ENCODE peak calls at places on chromosomes 12 and 14, in eight cellular contexts. One of them, this sample, is unnamed.

GRCh38 chr12:126762150-126762549 is 1504.8 kb upstream of the TMEM132C start:
- DNase-seq in neural progenitor cell: no peak
- DNase-seq in PC-3: no peak
- DNase-seq in GM23338: no peak
- DNase-seq in MM.1S: no peak
- DNase-seq in hepatocyte: no peak
- DNase-seq in SK-N-SH: no peak
- DNase-seq in GM23248: no peak
- DNase-seq in this sample: no peak

GRCh38 chr12:120019942-120020341 is 30.9 kb downstream of the BICDL1 start:
- DNase-seq in GM23338: no peak
- DNase-seq in PC-3: no peak
- DNase-seq in GM23248: no peak
- DNase-seq in neural progenitor cell: no peak
- DNase-seq in SK-N-SH: no peak
- DNase-seq in hepatocyte: no peak
- DNase-seq in MM.1S: no peak
- DNase-seq in this sample: no peak

GRCh38 chr12:78290606-78291345 is 460.1 kb downstream of the NAV3 start:
- DNase-seq in PC-3: peak; percentile 76
- DNase-seq in GM23248: peak; percentile 96
- DNase-seq in GM23338: no peak
- DNase-seq in hepatocyte: peak; percentile 11
- DNase-seq in MM.1S: no peak
- DNase-seq in neural progenitor cell: no peak
- DNase-seq in SK-N-SH: no peak
- DNase-seq in this sample: no peak

GRCh38 chr12:124109760-124110159 is 136.7 kb downstream of the ZNF664 start:
- DNase-seq in neural progenitor cell: peak; percentile 43
- DNase-seq in SK-N-SH: peak; percentile 57
- DNase-seq in MM.1S: peak; percentile 66
- DNase-seq in hepatocyte: no peak
- DNase-seq in GM23338: peak; percentile 94
- DNase-seq in PC-3: peak; percentile 45
- DNase-seq in GM23248: peak; percentile 34
- DNase-seq in this sample: peak; percentile 73

GRCh38 chr12:113333877-113334785 is 778 bp downstream of the SLC8B1 start:
- DNase-seq in neural progenitor cell: no peak
- DNase-seq in PC-3: peak; percentile 35
- DNase-seq in hepatocyte: no peak
- DNase-seq in GM23248: peak; percentile 21
- DNase-seq in MM.1S: peak; percentile 7
- DNase-seq in SK-N-SH: no peak
- DNase-seq in GM23338: no peak
- DNase-seq in this sample: peak; percentile 58

GRCh38 chr14:75977544-75977943 is 4.3 kb downstream of the TGFB3 start:
- DNase-seq in GM23338: no peak
- DNase-seq in neural progenitor cell: no peak
- DNase-seq in GM23248: peak; percentile 27
- DNase-seq in hepatocyte: no peak
- DNase-seq in PC-3: no peak
- DNase-seq in MM.1S: no peak
- DNase-seq in SK-N-SH: no peak
- DNase-seq in this sample: no peak

GRCh38 chr12:94326727-94327126 is 132.9 kb downstream of the CEP83 start:
- DNase-seq in hepatocyte: no peak
- DNase-seq in PC-3: peak; percentile 70
- DNase-seq in GM23338: no peak
- DNase-seq in SK-N-SH: no peak
- DNase-seq in neural progenitor cell: no peak
- DNase-seq in MM.1S: no peak
- DNase-seq in GM23248: peak; percentile 88
- DNase-seq in this sample: no peak

GRCh38 chr12:58346032-58346632 is 404.8 kb downstream of the ATP23 start:
- DNase-seq in SK-N-SH: peak; percentile 25
- DNase-seq in MM.1S: peak; percentile 49
- DNase-seq in hepatocyte: peak; percentile 55
- DNase-seq in GM23338: peak; percentile 70
- DNase-seq in GM23248: peak; percentile 69
- DNase-seq in neural progenitor cell: peak; percentile 36
- DNase-seq in PC-3: peak; percentile 79
- DNase-seq in this sample: peak; percentile 45

GRCh38 chr12:133080051-133080618 is 588 bp upstream of the ZNF140 start:
- DNase-seq in GM23248: peak; percentile 99
- DNase-seq in PC-3: peak; percentile 56
- DNase-seq in SK-N-SH: peak; percentile 80
- DNase-seq in hepatocyte: peak; percentile 99
- DNase-seq in neural progenitor cell: peak; percentile 99
- DNase-seq in MM.1S: peak; percentile 93
- DNase-seq in GM23338: peak; percentile 99
- DNase-seq in this sample: peak; percentile 99

GRCh38 chr12:108381793-108382436 is 42.8 kb upstream of the CMKLR1 start:
- DNase-seq in GM23248: peak; percentile 53
- DNase-seq in SK-N-SH: no peak
- DNase-seq in PC-3: peak; percentile 35
- DNase-seq in GM23338: peak; percentile 68
- DNase-seq in hepatocyte: peak; percentile 53
- DNase-seq in neural progenitor cell: peak; percentile 84
- DNase-seq in MM.1S: peak; percentile 23
- DNase-seq in this sample: no peak

GRCh38 chr12:33310471-33310870 is 129.1 kb downstream of the SYT10 start:
- DNase-seq in GM23248: no peak
- DNase-seq in GM23338: no peak
- DNase-seq in PC-3: no peak
- DNase-seq in neural progenitor cell: no peak
- DNase-seq in MM.1S: no peak
- DNase-seq in hepatocyte: no peak
- DNase-seq in SK-N-SH: no peak
- DNase-seq in this sample: no peak

GRCh38 chr12:124720687-124721500 is 142.8 kb downstream of the SCARB1 start:
- DNase-seq in MM.1S: no peak
- DNase-seq in hepatocyte: peak; percentile 67
- DNase-seq in neural progenitor cell: no peak
- DNase-seq in GM23248: peak; percentile 77
- DNase-seq in PC-3: peak; percentile 64
- DNase-seq in SK-N-SH: peak; percentile 83
- DNase-seq in GM23338: no peak
- DNase-seq in this sample: no peak

GRCh38 chr12:78338054-78338785 is 507.5 kb downstream of the NAV3 start:
- DNase-seq in SK-N-SH: no peak
- DNase-seq in neural progenitor cell: no peak
- DNase-seq in GM23338: no peak
- DNase-seq in MM.1S: no peak
- DNase-seq in PC-3: no peak
- DNase-seq in hepatocyte: no peak
- DNase-seq in GM23248: no peak
- DNase-seq in this sample: no peak

GRCh38 chr14:92105845-92106094 is 612 bp downstream of the ATXN3 start:
- DNase-seq in MM.1S: no peak
- DNase-seq in hepatocyte: peak; percentile 43
- DNase-seq in PC-3: peak; percentile 41
- DNase-seq in neural progenitor cell: no peak
- DNase-seq in SK-N-SH: no peak
- DNase-seq in GM23338: no peak
- DNase-seq in GM23248: peak; percentile 77
- DNase-seq in this sample: peak; percentile 43

GRCh38 chr14:30243805-30244204 is 315.2 kb upstream of the G2E3 start:
- DNase-seq in SK-N-SH: no peak
- DNase-seq in hepatocyte: no peak
- DNase-seq in PC-3: peak; percentile 94
- DNase-seq in GM23248: peak; percentile 82
- DNase-seq in GM23338: no peak
- DNase-seq in MM.1S: no peak
- DNase-seq in neural progenitor cell: no peak
- DNase-seq in this sample: no peak

GRCh38 chr14:80933282-80933681 is 8.3 kb downstream of the CEP128 start:
- DNase-seq in neural progenitor cell: no peak
- DNase-seq in PC-3: no peak
- DNase-seq in MM.1S: no peak
- DNase-seq in GM23248: no peak
- DNase-seq in hepatocyte: no peak
- DNase-seq in SK-N-SH: no peak
- DNase-seq in GM23338: no peak
- DNase-seq in this sample: no peak

GRCh38 chr14:90382491-90383125 is 14.2 kb upstream of the CALM1 start:
- DNase-seq in MM.1S: peak; percentile 39
- DNase-seq in GM23248: peak; percentile 93
- DNase-seq in PC-3: peak; percentile 67
- DNase-seq in hepatocyte: peak; percentile 88
- DNase-seq in GM23338: peak; percentile 76
- DNase-seq in SK-N-SH: peak; percentile 24
- DNase-seq in neural progenitor cell: peak; percentile 78
- DNase-seq in this sample: peak; percentile 54

GRCh38 chr12:25997401-25997973 is 39.0 kb downstream of the RASSF8 start:
- DNase-seq in neural progenitor cell: peak; percentile 41
- DNase-seq in GM23338: peak; percentile 91
- DNase-seq in hepatocyte: no peak
- DNase-seq in SK-N-SH: no peak
- DNase-seq in MM.1S: no peak
- DNase-seq in GM23248: peak; percentile 93
- DNase-seq in PC-3: peak; percentile 100
- DNase-seq in this sample: no peak

GRCh38 chr12:50706606-50707005 is 57.3 kb upstream of the ATF1 start:
- DNase-seq in MM.1S: no peak
- DNase-seq in GM23248: no peak
- DNase-seq in neural progenitor cell: no peak
- DNase-seq in GM23338: no peak
- DNase-seq in PC-3: no peak
- DNase-seq in SK-N-SH: no peak
- DNase-seq in hepatocyte: no peak
- DNase-seq in this sample: no peak

GRCh38 chr14:73759183-73759713 is 45.1 kb upstream of the PNMA1 start:
- DNase-seq in GM23248: peak; percentile 82
- DNase-seq in SK-N-SH: peak; percentile 83
- DNase-seq in hepatocyte: peak; percentile 85
- DNase-seq in MM.1S: peak; percentile 41
- DNase-seq in PC-3: peak; percentile 56
- DNase-seq in neural progenitor cell: peak; percentile 68
- DNase-seq in GM23338: peak; percentile 15
- DNase-seq in this sample: peak; percentile 66

GRCh38 chr12:27530157-27530922 is 6.3 kb downstream of the PPFIBP1 start:
- DNase-seq in GM23338: peak; percentile 18
- DNase-seq in SK-N-SH: no peak
- DNase-seq in MM.1S: no peak
- DNase-seq in neural progenitor cell: peak; percentile 25
- DNase-seq in hepatocyte: no peak
- DNase-seq in PC-3: peak; percentile 28
- DNase-seq in GM23248: no peak
- DNase-seq in this sample: peak; percentile 21

GRCh38 chr14:63174760-63175191 is 29.5 kb upstream of the RHOJ start:
- DNase-seq in hepatocyte: peak; percentile 63
- DNase-seq in PC-3: peak; percentile 63
- DNase-seq in GM23338: peak; percentile 78
- DNase-seq in MM.1S: no peak
- DNase-seq in GM23248: peak; percentile 74
- DNase-seq in neural progenitor cell: peak; percentile 75
- DNase-seq in SK-N-SH: peak; percentile 55
- DNase-seq in this sample: peak; percentile 32

GRCh38 chr12:50986961-50987737 is 34.8 kb downstream of the HIGD1C start:
- DNase-seq in hepatocyte: peak; percentile 83
- DNase-seq in PC-3: peak; percentile 64
- DNase-seq in SK-N-SH: peak; percentile 44
- DNase-seq in GM23338: peak; percentile 83
- DNase-seq in neural progenitor cell: peak; percentile 50
- DNase-seq in MM.1S: peak; percentile 81
- DNase-seq in GM23248: peak; percentile 75
- DNase-seq in this sample: peak; percentile 72

GRCh38 chr12:20063116-20063515 is 305.2 kb upstream of the PDE3A start:
- DNase-seq in PC-3: no peak
- DNase-seq in MM.1S: no peak
- DNase-seq in neural progenitor cell: no peak
- DNase-seq in GM23248: peak; percentile 50
- DNase-seq in hepatocyte: no peak
- DNase-seq in SK-N-SH: no peak
- DNase-seq in GM23338: no peak
- DNase-seq in this sample: no peak

DNA sequence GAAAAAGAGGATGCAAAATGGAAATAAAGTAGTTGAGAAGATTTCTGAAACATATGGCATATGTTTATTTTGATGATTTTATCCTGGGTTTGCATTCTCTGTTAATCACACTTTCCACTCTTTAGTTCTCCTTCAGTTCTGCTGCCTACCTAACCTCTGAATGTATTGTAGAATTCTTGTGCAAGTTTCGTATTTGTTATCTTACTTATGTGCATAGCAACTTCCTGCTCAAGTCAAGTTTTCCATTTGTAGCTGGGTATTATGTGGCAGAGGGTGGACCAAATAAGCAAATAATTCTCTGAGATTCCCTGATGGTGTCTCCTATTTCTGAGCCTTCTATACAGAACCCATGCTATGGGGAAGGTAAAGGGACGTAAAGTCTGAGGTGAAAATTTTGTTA is 381.6 kb downstream of the FOXG1 start:
- DNase-seq in neural progenitor cell: no peak
- DNase-seq in SK-N-SH: no peak
- DNase-seq in PC-3: no peak
- DNase-seq in MM.1S: no peak
- DNase-seq in GM23248: no peak
- DNase-seq in GM23338: no peak
- DNase-seq in hepatocyte: no peak
- DNase-seq in this sample: no peak
- TF ChIP-seq EZH2phosphoT487 in neural progenitor cell: no peak
- TF ChIP-seq EZH2phosphoT487 in SK-N-SH: no peak
- TF ChIP-seq EZH2phosphoT487 in PC-3: no peak
- TF ChIP-seq EZH2phosphoT487 in MM.1S: no peak
- TF ChIP-seq EZH2phosphoT487 in GM23248: no peak
- TF ChIP-seq EZH2phosphoT487 in GM23338: no peak
- TF ChIP-seq EZH2phosphoT487 in hepatocyte: no peak
- TF ChIP-seq EZH2phosphoT487 in this sample: no peak

GRCh38 chr12:6950401-6950801 is 755 bp upstream of the PTPN6 start:
- DNase-seq in hepatocyte: no peak
- DNase-seq in PC-3: no peak
- DNase-seq in GM23338: no peak
- DNase-seq in SK-N-SH: peak; percentile 62
- DNase-seq in neural progenitor cell: no peak
- DNase-seq in MM.1S: no peak
- DNase-seq in GM23248: no peak
- DNase-seq in this sample: peak; percentile 67
- TF ChIP-seq EZH2phosphoT487 in hepatocyte: no peak
- TF ChIP-seq EZH2phosphoT487 in PC-3: no peak
- TF ChIP-seq EZH2phosphoT487 in GM23338: no peak
- TF ChIP-seq EZH2phosphoT487 in SK-N-SH: no peak
- TF ChIP-seq EZH2phosphoT487 in neural progenitor cell: no peak
- TF ChIP-seq EZH2phosphoT487 in MM.1S: no peak
- TF ChIP-seq EZH2phosphoT487 in GM23248: no peak
- TF ChIP-seq EZH2phosphoT487 in this sample: no peak

GRCh38 chr14:99807413-99808132 is 14.4 kb downstream of the EML1 start:
- DNase-seq in hepatocyte: peak; percentile 37
- DNase-seq in GM23248: peak; percentile 75
- DNase-seq in MM.1S: no peak
- DNase-seq in SK-N-SH: no peak
- DNase-seq in GM23338: peak; percentile 67
- DNase-seq in neural progenitor cell: peak; percentile 48
- DNase-seq in PC-3: peak; percentile 51
- DNase-seq in this sample: no peak
- TF ChIP-seq EZH2phosphoT487 in hepatocyte: no peak
- TF ChIP-seq EZH2phosphoT487 in GM23248: no peak
- TF ChIP-seq EZH2phosphoT487 in MM.1S: no peak
- TF ChIP-seq EZH2phosphoT487 in SK-N-SH: no peak
- TF ChIP-seq EZH2phosphoT487 in GM23338: no peak
- TF ChIP-seq EZH2phosphoT487 in neural progenitor cell: no peak
- TF ChIP-seq EZH2phosphoT487 in PC-3: no peak
- TF ChIP-seq EZH2phosphoT487 in this sample: no peak

GRCh38 chr14:49852351-49853157 is at the start of gene NEMF:
- DNase-seq in SK-N-SH: peak; percentile 84
- DNase-seq in neural progenitor cell: peak; percentile 94
- DNase-seq in PC-3: peak; percentile 95
- DNase-seq in GM23338: peak; percentile 97
- DNase-seq in MM.1S: peak; percentile 78
- DNase-seq in GM23248: peak; percentile 91
- DNase-seq in hepatocyte: peak; percentile 94
- DNase-seq in this sample: peak; percentile 93
- TF ChIP-seq EZH2phosphoT487 in SK-N-SH: no peak
- TF ChIP-seq EZH2phosphoT487 in neural progenitor cell: no peak
- TF ChIP-seq EZH2phosphoT487 in PC-3: no peak
- TF ChIP-seq EZH2phosphoT487 in GM23338: no peak
- TF ChIP-seq EZH2phosphoT487 in MM.1S: no peak
- TF ChIP-seq EZH2phosphoT487 in GM23248: no peak
- TF ChIP-seq EZH2phosphoT487 in hepatocyte: no peak
- TF ChIP-seq EZH2phosphoT487 in this sample: no peak